ENCODE peak calls at places on chromosomes 7 and 10, in eight cellular contexts. M is SK-N-SH, A is left ventricle myocardium inferior, L is heart right ventricle, N is psoas muscle, W is K562, G is upper lobe of right lung, X is fibroblast of lung. S is an unnamed sample. For H3K27me3 and H3K36me3, the result is how much of the 10 kb centered on the place peaks cover.

GRCh38 chr10:30606313-30606712 is 23.2 kb downstream of the LYZL2 start:
- DNase-seq in M (no peak), A (no peak), L (no peak), N (no peak), W (no peak), G (no peak), X (peak), S (no peak)

GRCh38 chr7:140625908-140626868 is 14.4 kb downstream of the DENND2A start:
- DNase-seq in M (peak), A (peak), L (peak), N (peak), W (no peak), G (peak), X (peak), S (peak)

GRCh38 chr7:150826061-150826849 is 25.7 kb downstream of the TMEM176A start:
- DNase-seq in M (no peak), A (peak), L (peak), N (no peak), W (no peak), G (no peak), X (no peak), S (no peak)

GRCh38 chr7:18844735-18845134 is 272.7 kb downstream of the TWIST1 start:
- DNase-seq in M (no peak), A (no peak), L (no peak), N (no peak), W (no peak), G (no peak), X (no peak), S (no peak)

GRCh38 chr10:122461367-122461728 is at the start of gene HTRA1:
- DNase-seq in M (peak), A (peak), L (peak), N (peak), W (no peak), G (peak), X (peak), S (peak)

GRCh38 chr7:39686261-39686924 is 63.0 kb downstream of the RALA start:
- DNase-seq in M (no peak), A (no peak), L (no peak), N (no peak), W (no peak), G (no peak), X (peak), S (no peak)

GRCh38 chr7:46933596-46933995 is 648.3 kb downstream of the TNS3 start:
- DNase-seq in M (no peak), A (no peak), L (no peak), N (no peak), W (no peak), G (no peak), X (peak), S (no peak)

GRCh38 chr10:77325233-77325537 is 312.4 kb downstream of the KCNMA1 start:
- DNase-seq in M (no peak), A (no peak), L (no peak), N (no peak), W (no peak), G (no peak), X (no peak), S (no peak)

GRCh38 chr7:154480817-154481216 is 428.6 kb downstream of the DPP6 start:
- DNase-seq in M (no peak), A (no peak), L (no peak), N (no peak), W (no peak), G (no peak), X (no peak), S (no peak)

GRCh38 chr7:123769371-123769770 is 20.6 kb upstream of the WASL start:
- DNase-seq in M (no peak), A (peak), L (no peak), N (no peak), W (no peak), G (no peak), X (peak), S (no peak)

GRCh38 chr7:75987026-75987804 is 7.2 kb downstream of the TMEM120A start:
- DNase-seq in M (peak), A (no peak), L (no peak), N (peak), W (no peak), G (peak), X (no peak), S (peak)

DNA sequence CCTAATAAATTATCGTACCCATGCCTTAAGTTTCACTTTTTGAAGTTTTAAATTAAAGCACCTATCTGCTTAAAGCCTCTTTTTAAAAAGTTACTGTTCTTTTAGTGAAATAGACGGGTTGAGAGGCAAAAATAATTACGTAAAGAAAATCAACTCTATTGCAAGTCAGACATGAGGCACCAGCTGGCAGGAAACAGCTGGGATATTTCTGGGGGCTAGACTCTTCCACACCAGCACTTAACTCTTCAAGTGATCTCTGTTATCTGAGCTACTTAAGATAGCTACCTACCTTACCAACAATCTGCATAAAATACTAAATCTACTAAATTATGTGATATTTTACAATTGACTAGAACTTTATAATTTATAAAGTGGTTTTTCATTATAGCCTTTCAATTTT is 35.8 kb downstream of the GBF1 start:
- DNase-seq in M (peak), A (no peak), L (no peak), N (no peak), W (no peak), G (no peak), X (no peak), S (no peak)
- H3K4me3 ChIP-seq in M (peak), A (peak), L (peak), N (peak), W (no peak), G (peak), X (no peak), S (no peak)

DNA sequence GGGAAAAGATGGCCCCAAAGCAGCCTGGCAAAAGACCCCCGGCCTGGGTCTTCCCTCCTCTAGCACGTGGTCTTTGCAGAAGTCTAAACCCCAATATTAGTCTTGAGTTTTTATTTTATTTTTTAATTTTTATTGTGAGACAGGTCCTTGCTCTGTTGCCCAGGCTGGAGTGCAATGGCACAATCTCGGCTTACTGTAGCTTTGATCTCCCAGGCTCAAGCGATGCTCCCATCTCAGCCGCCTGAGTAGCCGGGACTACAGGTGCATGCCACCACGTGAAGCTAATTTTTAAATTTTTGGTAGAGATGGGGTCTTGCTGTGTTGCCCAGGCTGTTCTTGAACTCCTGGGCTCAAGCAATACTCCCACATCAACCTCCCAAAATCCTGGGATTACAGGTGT is 40.3 kb upstream of the MXI1 start:
- DNase-seq in M (no peak), A (no peak), L (no peak), N (no peak), W (no peak), G (no peak), X (no peak), S (no peak)
- H3K27me3 ChIP-seq in M (under half), A (under half), L (half or more), N (under half), W (under half), G (half or more), X (under half), S (half or more)

GRCh38 chr7:28792858-28793257 is 165.3 kb downstream of the TRIL start:
- DNase-seq in M (no peak), A (no peak), L (no peak), N (no peak), W (no peak), G (no peak), X (no peak), S (no peak)

GRCh38 chr7:28798233-28798632 is 159.9 kb downstream of the TRIL start:
- DNase-seq in M (no peak), A (no peak), L (no peak), N (no peak), W (no peak), G (no peak), X (no peak), S (no peak)

GRCh38 chr7:28790467-28790866 is 167.7 kb downstream of the TRIL start:
- DNase-seq in M (no peak), A (no peak), L (no peak), N (no peak), W (no peak), G (no peak), X (no peak), S (no peak)

DNA sequence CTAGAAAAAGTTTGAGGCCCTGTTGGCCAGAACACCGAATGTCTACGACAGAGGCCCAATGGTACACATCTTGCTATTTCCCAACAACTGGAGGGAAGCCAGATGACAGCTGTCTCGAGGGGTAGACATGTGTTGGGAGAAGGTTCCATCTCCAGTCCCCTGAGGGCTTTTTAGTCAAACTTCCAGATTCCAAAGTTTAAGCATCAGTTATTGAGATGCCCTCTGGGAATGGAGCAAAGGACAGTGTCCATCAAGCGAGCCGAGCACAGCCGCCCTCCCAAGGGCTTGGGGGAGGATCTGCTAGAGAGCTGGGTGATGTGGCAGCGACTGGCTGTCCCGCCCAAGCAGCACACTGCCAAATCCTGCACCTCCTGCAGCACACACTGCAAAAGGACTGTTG is 164.7 kb downstream of the TRIL start:
- DNase-seq in M (no peak), A (peak), L (peak), N (peak), W (no peak), G (no peak), X (no peak), S (no peak)
- H3K36me3 ChIP-seq in M (under half), A (under half), L (under half), N (under half), W (under half), G (under half), X (under half), S (under half)

DNA sequence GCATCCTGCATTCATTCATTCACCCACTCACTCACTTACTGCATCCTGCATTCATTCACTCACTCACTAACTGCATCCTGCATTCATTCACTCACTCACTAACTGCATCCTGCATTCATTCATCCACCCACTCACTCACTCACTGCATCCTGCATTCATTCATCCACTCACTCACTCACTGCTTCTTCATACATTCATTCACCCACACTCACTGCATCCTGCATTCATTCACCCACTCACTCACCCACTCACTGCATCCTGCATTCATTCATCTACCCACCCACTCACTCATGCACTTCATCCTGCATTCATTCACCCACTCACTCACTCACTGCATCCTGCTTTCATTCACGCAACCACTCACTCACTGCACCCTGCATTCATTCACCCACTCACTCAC is 1.5 kb upstream of the SNX8 start:
- DNase-seq in M (no peak), A (no peak), L (no peak), N (no peak), W (no peak), G (no peak), X (no peak), S (no peak)
- H3K4me3 ChIP-seq in M (no peak), A (no peak), L (no peak), N (no peak), W (no peak), G (no peak), X (no peak), S (no peak)

DNA sequence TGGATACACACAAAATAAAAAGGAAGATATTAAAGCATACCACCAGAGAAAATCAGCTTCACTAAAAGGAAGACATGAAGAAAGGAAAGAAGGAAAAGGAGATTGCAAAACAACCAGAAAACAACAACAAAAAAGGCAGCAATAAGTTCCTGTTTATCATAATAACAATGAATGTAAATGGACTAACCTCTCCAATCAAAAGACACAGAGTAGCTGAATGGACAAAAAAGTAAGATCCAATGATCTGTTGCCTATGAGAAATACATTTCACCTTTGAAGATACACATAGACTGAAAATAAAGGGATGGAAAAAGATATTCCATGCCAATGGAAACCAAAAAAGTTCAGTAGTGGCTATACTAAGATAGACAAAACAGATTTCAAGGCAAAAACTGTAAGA is 30.3 kb upstream of the FAM171A1 start:
- DNase-seq in M (no peak), A (no peak), L (no peak), N (no peak), W (no peak), G (no peak), X (no peak), S (no peak)
- H3K27me3 ChIP-seq in M (under half), A (under half), L (under half), N (under half), W (under half), G (under half), X (under half), S (under half)

DNA sequence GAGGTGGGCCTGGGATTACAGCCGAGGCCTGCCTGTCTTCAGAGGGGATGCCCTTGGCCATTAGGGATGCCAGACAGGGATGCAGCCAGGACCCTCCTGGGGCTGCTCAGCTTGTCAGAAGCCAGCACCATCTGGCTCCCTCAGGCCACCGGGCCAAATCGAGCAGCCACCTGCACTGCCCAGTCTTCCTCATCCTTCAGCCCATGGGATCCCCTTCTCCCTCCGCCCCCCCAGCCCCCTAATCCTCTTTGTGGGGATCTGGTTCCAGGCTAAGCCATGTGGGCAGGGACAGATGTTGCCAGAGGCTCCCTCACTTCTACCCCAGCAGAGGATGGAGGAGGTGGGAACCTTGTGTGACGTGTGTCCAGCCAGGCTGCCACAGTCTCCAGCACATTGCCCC is 137.4 kb upstream of the PPIF start:
- DNase-seq in M (peak), A (no peak), L (no peak), N (no peak), W (no peak), G (no peak), X (no peak), S (no peak)
- H3K36me3 ChIP-seq in M (under half), A (half or more), L (under half), N (half or more), W (under half), G (half or more), X (under half), S (under half)

GRCh38 chr7:93043393-93043985 is 74.3 kb downstream of the SAMD9 start:
- DNase-seq in M (peak), A (peak), L (peak), N (no peak), W (no peak), G (no peak), X (peak), S (peak)
- H3K4me3 ChIP-seq in M (no peak), A (peak), L (peak), N (peak), W (no peak), G (no peak), X (no peak), S (peak)

DNA sequence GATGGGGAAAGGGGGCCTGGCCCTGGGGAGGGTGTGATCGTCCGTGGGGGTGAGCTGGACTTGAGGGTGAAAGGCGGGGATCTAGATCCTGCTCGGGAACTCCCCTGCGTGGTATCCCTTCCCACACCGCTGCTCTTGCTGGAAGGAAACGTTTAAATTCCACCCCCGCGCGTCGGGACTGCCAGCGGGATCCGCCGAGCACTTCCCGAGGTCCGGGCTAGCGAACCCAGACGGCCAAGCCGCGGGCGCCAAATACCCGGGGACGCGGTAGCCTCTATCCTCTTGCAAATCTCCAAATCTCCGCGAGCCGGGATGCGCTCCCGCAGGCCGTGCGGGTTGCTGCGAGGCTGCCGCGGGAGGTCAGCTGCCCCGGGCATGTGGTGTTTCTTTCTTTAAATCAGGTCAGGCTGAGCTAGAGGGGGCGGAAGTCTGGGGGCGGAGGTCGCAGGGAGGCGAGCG is 904 bp downstream of the NPTX2 start:
- DNase-seq in M (peak), A (no peak), L (no peak), N (no peak), W (no peak), G (no peak), X (no peak), S (peak)
- H3K27me3 ChIP-seq in M (under half), A (half or more), L (half or more), N (under half), W (under half), G (half or more), X (under half), S (half or more)

S was measured in H7.